ENCODE peak calls at places on chromosomes 2 and 18, in nine cellular contexts. Q, C, U, W, I, M, S, J and F are unnamed samples.

GRCh38 chr2:64863097-64863820 is 125.9 kb upstream of the SLC1A4 start:
- DNase-seq in Q (no peak), C (no peak), U (no peak), W (no peak), I (no peak), M (no peak), S (no peak), J (no peak), F (no peak)

GRCh38 chr2:240123821-240124650 is 12.1 kb downstream of the COPS9 start:
- DNase-seq in Q (no peak), C (no peak), U (no peak), W (no peak), I (no peak), M (no peak), S (no peak), J (no peak), F (no peak)

GRCh38 chr18:6980363-6980762 is 137.2 kb downstream of the LAMA1 start:
- DNase-seq in Q (no peak), C (no peak), U (no peak), W (no peak), I (no peak), M (no peak), S (no peak), J (no peak), F (no peak)

GRCh38 chr2:220509921-220510320 is 882.5 kb downstream of the SLC4A3 start:
- DNase-seq in Q (no peak), C (no peak), U (no peak), W (no peak), I (no peak), M (no peak), S (no peak), J (no peak), F (no peak)

GRCh38 chr2:119292226-119292625 is 68.6 kb downstream of the STEAP3 start:
- DNase-seq in Q (no peak), C (no peak), U (no peak), W (no peak), I (no peak), M (no peak), S (no peak), J (no peak), F (no peak)

GRCh38 chr2:127643698-127644660 is 2.0 kb upstream of the GPR17 start:
- DNase-seq in Q (no peak), C (no peak), U (no peak), W (no peak), I (no peak), M (no peak), S (no peak), J (no peak), F (no peak)

GRCh38 chr2:145096582-145096981 is 576.7 kb upstream of the ZEB2 start:
- DNase-seq in Q (no peak), C (no peak), U (no peak), W (no peak), I (no peak), M (no peak), S (no peak), J (no peak), F (no peak)

GRCh38 chr2:184125867-184126266 is 472.5 kb upstream of the ZNF804A start:
- DNase-seq in Q (no peak), C (no peak), U (no peak), W (no peak), I (no peak), M (no peak), S (no peak), J (no peak), F (no peak)

GRCh38 chr2:127569274-127570065 is 34.0 kb downstream of the MYO7B start:
- DNase-seq in Q (peak), C (no peak), U (no peak), W (no peak), I (no peak), M (no peak), S (no peak), J (no peak), F (no peak)

GRCh38 chr2:64857581-64858471 is 131.4 kb upstream of the SLC1A4 start:
- DNase-seq in Q (peak), C (no peak), U (peak), W (no peak), I (no peak), M (no peak), S (no peak), J (no peak), F (no peak)

GRCh38 chr2:135091681-135092080 is 39.6 kb downstream of the RAB3GAP1 start:
- DNase-seq in Q (no peak), C (no peak), U (no peak), W (no peak), I (no peak), M (no peak), S (no peak), J (no peak), F (peak)

GRCh38 chr2:68994864-68995263 is 18.1 kb upstream of the ANTXR1 start:
- DNase-seq in Q (peak), C (no peak), U (no peak), W (no peak), I (no peak), M (no peak), S (no peak), J (peak), F (no peak)

GRCh38 chr2:1162768-1163584 is 212.3 kb downstream of the SNTG2 start:
- DNase-seq in Q (peak), C (no peak), U (no peak), W (no peak), I (no peak), M (peak), S (no peak), J (no peak), F (no peak)

GRCh38 chr18:3931542-3932112 is 481.7 kb downstream of the TGIF1 start:
- DNase-seq in Q (no peak), C (no peak), U (no peak), W (no peak), I (no peak), M (no peak), S (no peak), J (no peak), F (no peak)

GRCh38 chr18:75638223-75638596 is 210.7 kb upstream of the SMIM21 start:
- DNase-seq in Q (peak), C (no peak), U (no peak), W (no peak), I (peak), M (no peak), S (no peak), J (peak), F (no peak)

DNA sequence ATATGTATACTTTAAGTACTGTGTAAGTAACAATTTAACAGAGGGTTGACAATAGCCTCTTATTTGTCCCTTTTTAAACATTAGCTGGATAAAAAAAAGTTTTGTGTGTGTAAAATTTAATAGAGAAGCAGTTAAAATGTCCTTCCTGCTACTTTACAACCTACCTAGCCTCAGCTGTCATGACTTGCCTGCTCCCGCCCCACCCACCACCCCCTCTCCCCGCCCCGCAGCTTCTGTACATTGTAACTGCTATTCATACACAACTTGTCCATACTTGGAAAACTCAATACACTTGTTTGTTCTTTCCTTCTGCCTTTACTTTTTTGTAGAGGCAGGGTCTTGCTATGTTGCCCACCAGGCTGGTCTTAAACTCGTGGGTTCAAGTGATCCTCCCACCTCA is 19.5 kb downstream of the RELCH start:
- DNase-seq in Q (no peak), C (no peak), U (no peak), W (no peak), I (no peak), M (no peak), S (no peak), J (no peak), F (no peak)
- H3K4me3 ChIP-seq in Q (no peak), C (no peak), U (no peak), W (no peak), I (no peak), M (no peak), S (no peak), J (no peak), F (no peak)

GRCh38 chr18:11147371-11147860 is 2.0 kb downstream of the PIEZO2 start:
- DNase-seq in Q (peak), C (no peak), U (no peak), W (no peak), I (no peak), M (no peak), S (no peak), J (no peak), F (no peak)
- H3K4me3 ChIP-seq in Q (peak), C (no peak), U (no peak), W (peak), I (peak), M (no peak), S (no peak), J (no peak), F (no peak)

GRCh38 chr2:218292700-218293014 is 354 bp upstream of the TMBIM1 start:
- DNase-seq in Q (no peak), C (no peak), U (no peak), W (no peak), I (no peak), M (no peak), S (no peak), J (no peak), F (no peak)
- H3K4me3 ChIP-seq in Q (peak), C (peak), U (peak), W (peak), I (peak), M (peak), S (no peak), J (peak), F (peak)

DNA sequence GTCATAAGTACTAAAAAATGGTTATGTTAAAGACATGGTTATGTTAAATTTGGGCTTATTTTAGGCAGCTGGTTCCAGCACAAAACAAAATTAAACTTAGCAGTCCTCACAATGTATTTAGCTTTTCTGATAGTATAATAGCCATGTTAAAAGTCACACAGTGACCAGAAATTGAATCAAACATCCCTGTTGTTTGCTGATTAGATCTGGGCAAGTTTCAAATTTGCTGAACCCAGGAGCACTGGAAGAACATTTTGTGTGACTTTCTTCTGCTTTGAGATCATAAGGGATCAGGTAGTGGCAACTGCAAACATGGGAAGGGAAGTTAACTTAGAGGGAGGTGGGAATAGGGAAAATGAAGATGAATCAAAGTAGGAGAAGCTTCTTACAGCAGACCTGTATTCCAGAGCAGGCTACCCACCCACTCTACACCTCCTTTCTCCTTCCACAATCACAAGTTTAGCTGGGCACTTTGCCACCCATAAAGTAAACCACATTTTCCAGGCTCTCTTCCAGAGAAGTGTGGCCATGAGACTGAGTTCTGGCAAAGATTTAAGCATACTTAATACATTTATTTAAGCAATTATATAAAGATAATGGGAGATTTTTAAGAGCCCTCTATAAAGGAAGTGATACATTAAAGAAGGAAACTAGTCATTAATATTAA is 616.1 kb upstream of the LRATD1 start:
- DNase-seq in Q (peak), C (no peak), U (no peak), W (no peak), I (no peak), M (no peak), S (no peak), J (no peak), F (peak)
- H3K4me3 ChIP-seq in Q (no peak), C (no peak), U (no peak), W (no peak), I (no peak), M (no peak), S (no peak), J (no peak), F (no peak)

DNA sequence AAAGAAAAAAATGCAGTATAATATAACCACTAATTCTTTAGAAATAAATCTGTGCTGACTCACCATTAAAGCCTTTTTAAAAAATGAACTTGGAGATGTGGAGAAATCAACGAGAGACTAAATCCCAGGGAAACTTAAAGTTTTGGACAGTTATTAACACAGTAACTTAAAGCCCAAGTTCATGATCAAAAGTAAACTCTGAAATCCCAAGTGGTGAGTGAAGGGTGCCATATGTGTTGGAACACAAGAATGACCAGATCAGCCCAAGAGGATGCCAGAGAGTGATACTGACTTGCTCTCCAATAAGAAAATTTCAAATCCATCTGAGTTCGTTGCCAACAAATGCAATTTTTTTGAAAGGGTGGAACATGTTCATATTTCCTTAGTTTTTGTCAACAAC is 838.1 kb upstream of the ACVR2A start:
- DNase-seq in Q (peak), C (no peak), U (no peak), W (no peak), I (no peak), M (no peak), S (no peak), J (no peak), F (no peak)
- H3K4me3 ChIP-seq in Q (no peak), C (no peak), U (no peak), W (no peak), I (no peak), M (no peak), S (no peak), J (no peak), F (no peak)

GRCh38 chr2:8049111-8049720 is 632.6 kb upstream of the ID2 start:
- DNase-seq in Q (no peak), C (no peak), U (no peak), W (no peak), I (no peak), M (no peak), S (no peak), J (no peak), F (no peak)
- H3K4me3 ChIP-seq in Q (no peak), C (no peak), U (no peak), W (no peak), I (no peak), M (no peak), S (no peak), J (no peak), F (no peak)

GRCh38 chr2:200310545-200310971 is 4.1 kb downstream of the SPATS2L start:
- DNase-seq in Q (no peak), C (no peak), U (no peak), W (no peak), I (no peak), M (no peak), S (no peak), J (no peak), F (no peak)

GRCh38 chr2:200308001-200308400 is 1.5 kb downstream of the SPATS2L start:
- DNase-seq in Q (no peak), C (no peak), U (no peak), W (no peak), I (no peak), M (no peak), S (no peak), J (no peak), F (no peak)

GRCh38 chr2:200308421-200309295 is 2.2 kb downstream of the SPATS2L start:
- DNase-seq in Q (no peak), C (no peak), U (no peak), W (no peak), I (peak), M (no peak), S (no peak), J (no peak), F (no peak)

GRCh38 chr2:200309296-200309846 is 2.9 kb downstream of the SPATS2L start:
- DNase-seq in Q (no peak), C (no peak), U (no peak), W (no peak), I (no peak), M (no peak), S (no peak), J (no peak), F (no peak)

DNA sequence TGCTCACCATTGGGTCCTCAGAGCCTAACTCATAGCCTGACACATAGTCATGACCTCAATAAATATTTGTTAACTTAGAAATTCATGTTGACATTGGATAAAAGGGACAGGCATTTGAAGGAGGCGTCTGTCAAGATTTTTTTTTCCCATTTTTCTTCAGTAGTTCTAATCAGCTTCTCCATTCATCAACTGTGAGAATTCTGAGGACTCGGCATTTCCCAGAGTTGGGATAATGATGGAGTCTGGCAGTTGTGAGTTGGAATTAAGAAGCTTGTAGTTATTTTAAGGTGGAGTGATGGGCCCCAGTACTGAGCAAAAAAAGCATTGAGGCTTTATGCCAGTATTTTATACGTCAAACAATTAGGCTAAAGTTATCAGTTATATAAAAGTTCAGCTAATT is 4.6 kb downstream of the SPATS2L start:
- DNase-seq in Q (no peak), C (no peak), U (no peak), W (no peak), I (no peak), M (no peak), S (no peak), J (no peak), F (no peak)
- H3K4me3 ChIP-seq in Q (no peak), C (no peak), U (no peak), W (no peak), I (no peak), M (no peak), S (no peak), J (no peak), F (no peak)

GRCh38 chr2:196290149-196290548 is 118.8 kb upstream of the STK17B start:
- DNase-seq in Q (no peak), C (no peak), U (no peak), W (no peak), I (no peak), M (no peak), S (no peak), J (no peak), F (no peak)

GRCh38 chr2:196291418-196291817 is 120.0 kb upstream of the STK17B start:
- DNase-seq in Q (no peak), C (no peak), U (no peak), W (no peak), I (no peak), M (no peak), S (no peak), J (no peak), F (peak)

GRCh38 chr2:196290569-196290968 is 119.2 kb upstream of the STK17B start:
- DNase-seq in Q (no peak), C (no peak), U (no peak), W (no peak), I (no peak), M (no peak), S (no peak), J (no peak), F (no peak)

GRCh38 chr2:196293751-196294486 is 122.5 kb upstream of the STK17B start:
- DNase-seq in Q (peak), C (no peak), U (no peak), W (no peak), I (no peak), M (no peak), S (no peak), J (peak), F (no peak)

DNA sequence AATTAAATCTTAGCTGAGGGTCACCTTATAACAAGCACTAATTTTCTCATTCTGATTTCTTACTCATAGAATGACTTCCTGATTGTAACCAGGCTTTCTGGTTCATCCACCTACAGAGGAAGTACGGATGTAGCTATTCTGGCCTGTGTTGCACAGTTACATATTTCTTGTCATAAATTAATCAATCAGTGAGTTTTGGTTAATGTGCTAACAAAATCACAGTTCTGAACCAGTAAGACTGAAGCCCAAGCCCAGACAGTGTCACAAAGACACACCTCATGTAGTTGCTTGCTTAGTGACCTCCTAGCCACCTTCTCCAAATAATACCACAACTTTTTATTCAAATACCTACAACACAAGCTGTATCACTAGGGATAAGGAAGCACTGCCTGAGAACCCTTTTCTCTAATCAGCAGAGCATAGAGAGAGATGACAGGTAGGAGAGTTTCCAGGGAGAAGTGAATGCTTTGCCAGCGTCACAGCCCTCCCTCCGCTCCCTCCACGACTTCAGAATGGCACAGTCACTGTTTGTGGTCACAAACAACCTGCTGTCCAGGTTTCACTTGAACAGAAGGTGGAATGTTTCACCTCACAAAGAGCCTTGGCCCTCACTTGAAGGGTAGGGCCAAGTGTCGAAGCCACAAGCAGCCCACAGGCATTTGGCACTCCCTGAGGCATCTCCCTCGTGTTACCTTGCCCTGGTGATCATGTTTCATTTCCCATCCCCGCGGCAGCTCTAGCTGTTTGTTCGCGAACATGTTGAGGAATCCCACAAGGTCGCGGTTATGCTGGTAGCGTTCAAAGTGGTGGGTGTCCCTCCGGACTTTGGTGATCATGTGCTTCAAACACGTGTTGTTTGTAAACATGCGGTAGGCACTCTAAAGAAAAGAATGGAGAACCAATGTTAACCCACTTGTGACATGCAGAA is 120.8 kb upstream of the STK17B start:
- DNase-seq in Q (peak), C (no peak), U (no peak), W (peak), I (no peak), M (no peak), S (peak), J (no peak), F (no peak)
- H3K4me3 ChIP-seq in Q (no peak), C (no peak), U (no peak), W (no peak), I (no peak), M (no peak), S (no peak), J (no peak), F (no peak)

GRCh38 chr2:85216051-85216431 is 82.8 kb downstream of the TCF7L1 start:
- DNase-seq in Q (peak), C (no peak), U (no peak), W (peak), I (no peak), M (no peak), S (no peak), J (no peak), F (no peak)
- H3K4me3 ChIP-seq in Q (no peak), C (no peak), U (no peak), W (no peak), I (no peak), M (no peak), S (no peak), J (no peak), F (no peak)